ENCODE peak calls at places on chromosomes 3 and 15, in six cellular contexts. W is activated CD4-positive, alpha-beta T cell treated with anti-CD3 and anti-CD28 coated beads, Interleukin-2, amount 50 U/mL, for 1 hour; X is colonic mucosa; G is RWPE1; C is B cell; M is NCI-H460. O is an unnamed sample.

GRCh38 chr3:122415762-122416654 is at the start of gene WDR5B:
- DNase-seq in W (peak; percentile 99), X (peak; percentile 99), G (peak; percentile 100), C (peak; percentile 82), M (peak; percentile 95), O (no peak)

GRCh38 chr15:55530861-55531313 is 22.9 kb upstream of the DNAAF4 start:
- DNase-seq in W (no peak), X (no peak), G (no peak), C (no peak), M (peak; percentile 15), O (no peak)

GRCh38 chr3:14037211-14037610 is 87.5 kb downstream of the CHCHD4 start:
- DNase-seq in W (no peak), X (no peak), G (no peak), C (no peak), M (no peak), O (no peak)

GRCh38 chr15:38254065-38254883 is 1.6 kb downstream of the SPRED1 start:
- DNase-seq in W (no peak), X (peak; percentile 83), G (peak; percentile 82), C (peak; percentile 72), M (peak; percentile 49), O (peak; percentile 87)

GRCh38 chr15:62901916-62902554 is 140.5 kb upstream of the TPM1 start:
- DNase-seq in W (no peak), X (no peak), G (no peak), C (no peak), M (no peak), O (no peak)

GRCh38 chr3:149403443-149403842 is 26.0 kb upstream of the TM4SF1 start:
- DNase-seq in W (no peak), X (no peak), G (no peak), C (no peak), M (no peak), O (no peak)

GRCh38 chr3:12452361-12453330 is 31.6 kb upstream of the TSEN2 start:
- DNase-seq in W (no peak), X (no peak), G (no peak), C (no peak), M (no peak), O (no peak)

GRCh38 chr15:92645731-92646130 is 9.8 kb downstream of the FAM174B start:
- DNase-seq in W (no peak), X (no peak), G (no peak), C (no peak), M (no peak), O (no peak)

GRCh38 chr3:30428251-30428650 is 178.2 kb upstream of the TGFBR2 start:
- DNase-seq in W (no peak), X (no peak), G (no peak), C (no peak), M (no peak), O (no peak)

GRCh38 chr3:50322386-50323091 is at the start of gene HYAL2:
- DNase-seq in W (no peak), X (peak; percentile 50), G (no peak), C (no peak), M (no peak), O (no peak)

GRCh38 chr15:40273428-40273827 is 9.4 kb downstream of the ANKRD63 start:
- DNase-seq in W (no peak), X (no peak), G (no peak), C (no peak), M (no peak), O (no peak)

GRCh38 chr3:99016452-99016851 is 115.0 kb upstream of the DCBLD2 start:
- DNase-seq in W (no peak), X (no peak), G (no peak), C (no peak), M (no peak), O (no peak)

GRCh38 chr3:151171145-151171544 is 31.9 kb downstream of the GPR171 start:
- DNase-seq in W (no peak), X (peak; percentile 29), G (no peak), C (no peak), M (no peak), O (no peak)

GRCh38 chr15:87722941-87723691 is 533.4 kb downstream of the NTRK3 start:
- DNase-seq in W (no peak), X (no peak), G (no peak), C (no peak), M (no peak), O (no peak)

GRCh38 chr3:153051427-153052095 is 110.5 kb upstream of the RAP2B start:
- DNase-seq in W (no peak), X (peak; percentile 41), G (peak; percentile 79), C (no peak), M (peak; percentile 30), O (no peak)

GRCh38 chr3:152444029-152444641 is 175.4 kb downstream of the MBNL1 start:
- DNase-seq in W (no peak), X (no peak), G (peak; percentile 22), C (peak; percentile 6), M (peak; percentile 54), O (peak; percentile 82)

GRCh38 chr3:120177907-120178306 is 83.7 kb upstream of the GSK3B start:
- DNase-seq in W (no peak), X (no peak), G (no peak), C (no peak), M (peak; percentile 67), O (no peak)

GRCh38 chr15:31571676-31572075 is 245.0 kb downstream of the KLF13 start:
- DNase-seq in W (no peak), X (no peak), G (peak; percentile 55), C (no peak), M (no peak), O (no peak)

GRCh38 chr3:114241259-114241658 is 3.9 kb upstream of the ZNF80 start:
- DNase-seq in W (no peak), X (no peak), G (no peak), C (no peak), M (no peak), O (no peak)

GRCh38 chr3:185176756-185177359 is 24.0 kb upstream of the C3orf70 start:
- DNase-seq in W (peak; percentile 14), X (peak; percentile 68), G (peak; percentile 38), C (peak; percentile 21), M (peak; percentile 16), O (peak; percentile 21)

GRCh38 chr15:71736286-71736947 is 73.9 kb upstream of the NR2E3 start:
- DNase-seq in W (no peak), X (no peak), G (no peak), C (no peak), M (no peak), O (no peak)